ENCODE peak calls at places on chromosome 15, in four cellular contexts. One of them, this sample, is unnamed.

GRCh38 chr15:92343869-92344643 is 49.6 kb upstream of the ST8SIA2 start:
- DNase-seq in C1 segment of cervical spinal cord: no peak
- DNase-seq in transverse colon: no peak
- DNase-seq in memory B cell: no peak
- DNase-seq in this sample: no peak

GRCh38 chr15:40146037-40146436 is 14.8 kb upstream of the BUB1B start:
- DNase-seq in C1 segment of cervical spinal cord: no peak
- DNase-seq in transverse colon: no peak
- DNase-seq in memory B cell: no peak
- DNase-seq in this sample: no peak

GRCh38 chr15:63250312-63250965 is 27.0 kb upstream of the APH1B start:
- DNase-seq in C1 segment of cervical spinal cord: no peak
- DNase-seq in transverse colon: no peak
- DNase-seq in memory B cell: no peak
- DNase-seq in this sample: no peak

GRCh38 chr15:39624806-39625205 is 43.9 kb downstream of the THBS1 start:
- DNase-seq in C1 segment of cervical spinal cord: no peak
- DNase-seq in transverse colon: peak; percentile 74
- DNase-seq in memory B cell: no peak
- DNase-seq in this sample: no peak

GRCh38 chr15:79003301-79003700 is 58.5 kb upstream of the CTSH start:
- DNase-seq in C1 segment of cervical spinal cord: no peak
- DNase-seq in transverse colon: no peak
- DNase-seq in memory B cell: no peak
- DNase-seq in this sample: no peak

GRCh38 chr15:98981851-98982722 is 25.5 kb downstream of the PGPEP1L start:
- DNase-seq in C1 segment of cervical spinal cord: no peak
- DNase-seq in transverse colon: no peak
- DNase-seq in memory B cell: no peak
- DNase-seq in this sample: no peak

GRCh38 chr15:55588070-55588817 is at the start of gene PYGO1:
- DNase-seq in C1 segment of cervical spinal cord: no peak
- DNase-seq in transverse colon: peak; percentile 19
- DNase-seq in memory B cell: peak; percentile 15
- DNase-seq in this sample: no peak

GRCh38 chr15:80878242-80878866 is 99.2 kb downstream of the CEMIP start:
- DNase-seq in C1 segment of cervical spinal cord: no peak
- DNase-seq in transverse colon: no peak
- DNase-seq in memory B cell: peak; percentile 1
- DNase-seq in this sample: no peak

GRCh38 chr15:36373549-36373948 is 205.9 kb upstream of the CDIN1 start:
- DNase-seq in C1 segment of cervical spinal cord: no peak
- DNase-seq in transverse colon: no peak
- DNase-seq in memory B cell: no peak
- DNase-seq in this sample: no peak

This sample was measured in GM18507.